ENCODE peak calls at places on chromosomes 13 and 19, in seven cellular contexts. G is GM23248; R is heart left ventricle; U is PC-9; I is transverse colon; F is effector memory CD4-positive, alpha-beta T cell; K is aorta. H is an unnamed sample. For H3K4me1, the result is how much of the 10 kb centered on the place peaks cover.

GRCh38 chr19:46866407-46867132 is 5.8 kb downstream of the ARHGAP35 start:
- DNase-seq in R (no peak), F (no peak), G (peak), K (no peak), U (no peak), I (no peak), H (no peak)

GRCh38 chr19:23241433-23241832 is 8.8 kb downstream of the ZNF724 start:
- DNase-seq in R (no peak), I (no peak), U (no peak), K (no peak), G (peak), F (no peak), H (no peak)

GRCh38 chr19:13983213-13983889 is 22.8 kb downstream of the RFX1 start:
- DNase-seq in F (no peak), K (no peak), G (no peak), I (no peak), R (no peak), U (no peak), H (no peak)

GRCh38 chr19:35592226-35592625 is 6.3 kb downstream of the PMIS2 start:
- DNase-seq in G (peak), F (no peak), I (no peak), K (no peak), U (no peak), R (no peak), H (peak)

GRCh38 chr13:51785592-51786424 is 18.2 kb downstream of the DHRS12 start:
- DNase-seq in F (no peak), K (no peak), I (no peak), U (no peak), G (peak), R (peak), H (peak)

GRCh38 chr19:12331211-12331941 is 2.1 kb downstream of the ZNF563 start:
- DNase-seq in G (no peak), K (no peak), U (no peak), I (peak), F (peak), R (peak), H (no peak)

GRCh38 chr19:54154603-54155345 is 4.7 kb downstream of the LENG1 start:
- DNase-seq in G (peak), R (no peak), U (no peak), K (no peak), I (no peak), F (no peak), H (no peak)

GRCh38 chr19:41589371-41589770 is 13.4 kb downstream of the CEACAM21 start:
- DNase-seq in I (no peak), K (no peak), G (no peak), U (no peak), F (no peak), R (no peak), H (no peak)

GRCh38 chr19:49148784-49149651 is 6.2 kb downstream of the HRC start:
- DNase-seq in K (peak), F (peak), U (peak), G (peak), I (peak), R (peak), H (peak)

GRCh38 chr19:57620673-57621348 is 6.8 kb downstream of the ZNF134 start:
- DNase-seq in F (no peak), I (no peak), R (no peak), U (no peak), G (peak), K (no peak), H (no peak)

GRCh38 chr13:112703449-112703848 is 13.6 kb downstream of the ATP11A start:
- DNase-seq in I (no peak), F (no peak), R (no peak), G (no peak), K (no peak), U (no peak), H (no peak)

GRCh38 chr13:77298403-77298802 is 28.5 kb downstream of the MYCBP2 start:
- DNase-seq in G (no peak), K (no peak), U (no peak), I (no peak), R (no peak), F (no peak), H (no peak)

GRCh38 chr19:42086188-42086736 is 10.3 kb downstream of the ZNF574 start:
- DNase-seq in U (no peak), I (no peak), F (no peak), R (no peak), K (peak), G (no peak), H (no peak)

GRCh38 chr19:39765091-39766076 is 13.3 kb upstream of the LEUTX start:
- DNase-seq in F (peak), K (no peak), G (peak), I (peak), R (no peak), U (peak), H (peak)

GRCh38 chr13:24625870-24626419 is 54.3 kb upstream of the ATP12A start:
- DNase-seq in I (no peak), G (peak), U (no peak), F (no peak), K (no peak), R (no peak), H (no peak)

GRCh38 chr13:71017607-71018006 is 849.4 kb downstream of the DACH1 start:
- DNase-seq in R (no peak), F (no peak), U (no peak), I (no peak), K (no peak), G (no peak), H (no peak)

GRCh38 chr13:80363890-80364503 is 23.1 kb upstream of the SPRY2 start:
- DNase-seq in I (no peak), G (peak), R (no peak), U (no peak), F (no peak), K (no peak), H (no peak)

GRCh38 chr19:47631681-47632446 is 22.9 kb downstream of the BICRA start:
- DNase-seq in I (no peak), K (peak), F (no peak), R (peak), G (peak), U (no peak), H (no peak)

GRCh38 chr13:100096526-100096925 is 7.6 kb downstream of the PCCA start:
- DNase-seq in F (no peak), G (no peak), K (no peak), R (no peak), U (no peak), I (no peak), H (no peak)

GRCh38 chr19:30692517-30692870 is 320.3 kb downstream of the ZNF536 start:
- DNase-seq in F (no peak), I (no peak), R (no peak), K (no peak), G (peak), U (no peak), H (no peak)

GRCh38 chr13:54709546-54709945 is 1680.9 kb downstream of the OLFM4 start:
- DNase-seq in U (no peak), I (no peak), K (no peak), G (no peak), F (no peak), R (no peak), H (no peak)

GRCh38 chr13:101523154-101523669 is 70.7 kb downstream of the ITGBL1 start:
- DNase-seq in R (no peak), I (no peak), F (no peak), U (no peak), K (no peak), G (peak), H (no peak)

DNA sequence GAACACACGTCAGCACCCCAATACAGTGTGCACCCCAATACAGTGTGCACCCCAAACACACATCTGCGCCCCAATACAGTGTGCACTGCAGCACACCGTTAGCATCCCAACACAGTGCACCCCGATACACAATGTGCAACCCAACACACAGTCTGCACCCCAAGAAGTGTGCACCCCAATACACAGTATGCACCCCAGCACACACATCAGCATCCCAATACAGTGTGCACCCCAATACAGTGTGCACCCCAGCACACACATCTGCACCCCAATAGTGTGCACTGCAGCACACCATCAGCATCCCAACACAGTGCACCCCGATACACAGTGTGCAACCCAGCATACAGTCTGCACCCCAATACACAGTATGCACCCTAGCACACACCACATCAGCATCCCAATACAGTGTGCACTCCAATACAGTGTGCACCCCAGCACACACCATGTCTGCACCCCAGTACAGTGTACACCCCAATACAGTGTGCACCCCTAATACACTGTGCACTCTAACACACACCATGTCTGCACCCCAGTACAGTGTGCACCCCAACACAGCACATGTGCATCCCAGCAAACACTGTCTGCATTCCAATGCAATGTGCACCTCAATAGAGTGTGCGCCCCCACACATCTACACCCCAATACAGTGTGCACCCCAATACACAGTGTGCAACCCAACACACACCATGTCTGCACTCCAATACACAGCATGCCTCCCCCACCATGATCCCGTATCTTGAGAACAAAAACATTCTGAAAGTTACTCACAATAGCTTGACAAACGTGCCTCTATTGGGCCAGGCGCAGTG is 858 bp upstream of the CARS2 start:
- DNase-seq in G (no peak), U (no peak), I (no peak), R (no peak), K (no peak), F (no peak), H (no peak)
- H3K4me1 ChIP-seq in G (under half), U (under half), I (under half), R (under half), K (under half), F (under half), H (under half)

GRCh38 chr19:38684862-38685665 is 37.6 kb downstream of the ACTN4 start:
- DNase-seq in R (no peak), U (no peak), K (no peak), G (no peak), I (no peak), F (no peak), H (no peak)

GRCh38 chr19:38682872-38683392 is 35.5 kb downstream of the ACTN4 start:
- DNase-seq in I (no peak), F (no peak), G (no peak), U (no peak), K (no peak), R (no peak), H (no peak)

GRCh38 chr19:38684078-38684861 is 36.8 kb downstream of the ACTN4 start:
- DNase-seq in U (peak), G (peak), K (peak), R (peak), I (peak), F (peak), H (peak)

GRCh38 chr19:38682195-38682867 is 34.9 kb downstream of the ACTN4 start:
- DNase-seq in U (no peak), G (no peak), R (no peak), F (no peak), K (no peak), I (no peak), H (no peak)

GRCh38 chr19:38683393-38684077 is 36.1 kb downstream of the ACTN4 start:
- DNase-seq in K (peak), I (peak), F (peak), U (peak), G (peak), R (peak), H (no peak)
- H3K4me1 ChIP-seq in K (under half), I (half or more), F (half or more), U (half or more), G (half or more), R (half or more), H (under half)

DNA sequence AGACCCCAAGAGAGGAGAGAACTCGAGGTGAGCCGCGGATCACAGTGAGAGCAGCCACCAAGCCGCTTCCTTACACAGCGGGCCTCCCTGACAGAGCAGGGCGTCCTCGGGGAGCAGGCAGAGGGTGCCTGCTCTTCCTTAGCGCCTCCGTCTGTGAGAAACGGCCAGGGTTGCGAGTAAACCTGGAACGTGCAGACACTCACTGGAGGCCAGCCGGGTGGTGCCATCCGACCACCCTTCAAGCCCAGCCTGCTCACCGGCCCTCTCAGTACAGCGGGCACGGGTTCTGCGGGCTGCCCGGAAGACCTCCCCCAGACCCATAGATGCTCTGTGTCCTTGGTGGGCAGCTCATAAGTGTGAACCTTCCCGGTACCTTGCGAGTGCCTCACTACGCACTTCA is 9.7 kb downstream of the DOT1L start:
- DNase-seq in I (no peak), U (no peak), R (no peak), F (no peak), K (no peak), G (no peak), H (no peak)
- H3K4me1 ChIP-seq in I (under half), U (under half), R (under half), F (under half), K (under half), G (under half), H (under half)

DNA sequence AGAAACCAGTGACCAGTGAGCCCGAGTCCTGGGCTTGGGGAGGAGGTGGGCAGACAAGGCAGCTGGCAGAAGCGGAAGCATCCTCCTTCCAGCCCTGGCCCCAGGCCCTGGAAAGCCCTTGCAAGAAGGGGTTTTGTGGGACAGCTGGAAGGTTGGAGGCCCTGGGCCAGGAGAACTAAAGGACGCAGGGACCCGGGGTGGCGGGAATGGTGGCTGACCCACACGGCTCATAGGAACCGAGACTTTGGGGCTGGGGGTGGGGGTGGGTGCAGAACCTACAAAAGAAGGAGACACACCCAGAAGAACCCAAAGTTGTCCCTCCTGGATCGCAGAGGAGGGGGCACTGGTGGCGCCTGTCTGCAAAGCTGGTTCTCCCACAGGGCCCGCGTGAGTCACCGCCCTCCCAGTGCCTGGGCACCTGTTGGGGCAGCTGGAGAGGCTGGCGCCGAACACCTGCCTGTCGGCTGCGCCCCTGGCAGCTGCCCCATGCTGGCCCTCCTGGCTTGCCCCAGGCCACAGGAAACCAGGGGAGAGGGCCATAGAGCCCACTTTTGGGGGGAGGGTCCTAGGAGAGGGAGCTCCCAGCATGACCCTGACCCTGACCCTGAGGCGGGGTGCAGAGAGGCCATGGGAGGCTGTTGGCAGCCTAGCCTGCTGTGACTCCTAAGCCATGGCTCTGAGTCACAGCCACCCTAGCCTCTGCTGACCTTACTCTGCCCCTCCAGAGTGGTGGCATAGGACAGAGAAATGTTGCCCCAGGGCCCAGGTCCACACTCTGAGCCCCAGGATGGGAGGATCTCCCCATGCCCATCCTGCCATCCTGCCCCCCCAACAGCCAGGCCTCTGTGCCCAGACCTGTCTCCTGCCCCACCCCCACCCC is 768 bp downstream of the DMPK start:
- DNase-seq in G (peak), U (peak), K (peak), F (no peak), R (no peak), I (peak), H (no peak)
- H3K4me1 ChIP-seq in G (under half), U (half or more), K (under half), F (under half), R (under half), I (under half), H (under half)

GRCh38 chr13:93226065-93226622 is 463 bp upstream of the GPC6 start:
- DNase-seq in F (no peak), U (no peak), K (no peak), I (no peak), R (no peak), G (no peak), H (no peak)
- H3K4me1 ChIP-seq in F (under half), U (under half), K (under half), I (under half), R (under half), G (under half), H (under half)